ENCODE peak calls at places on chromosome 11, in four cellular contexts. M, A, R and N are unnamed samples.

GRCh38 chr11:64203421-64204079 is 3.0 kb upstream of the FERMT3 start:
- DNase-seq in M (no peak), A (no peak), R (no peak), N (no peak)

GRCh38 chr11:93737904-93738612 is 3.2 kb downstream of the TAF1D start:
- DNase-seq in M (no peak), A (no peak), R (no peak), N (no peak)

GRCh38 chr11:94799726-94800125 is 31.6 kb downstream of the AMOTL1 start:
- DNase-seq in M (no peak), A (no peak), R (no peak), N (no peak)

GRCh38 chr11:14423633-14424032 is 64.7 kb upstream of the RRAS2 start:
- DNase-seq in M (no peak), A (no peak), R (no peak), N (no peak)

GRCh38 chr11:86408845-86409244 is 34.2 kb downstream of the CCDC81 start:
- DNase-seq in M (no peak), A (no peak), R (no peak), N (no peak)

GRCh38 chr11:62974848-62975522 is 9.8 kb downstream of the SLC22A6 start:
- DNase-seq in M (no peak), A (peak; percentile 59), R (peak; percentile 67), N (peak; percentile 76)

GRCh38 chr11:131683131-131683530 is 312.7 kb downstream of the NTM start:
- DNase-seq in M (no peak), A (no peak), R (peak; percentile 35), N (peak; percentile 5)

GRCh38 chr11:84316866-84317560 is 1030.8 kb upstream of the CCDC90B start:
- DNase-seq in M (peak; percentile 21), A (peak; percentile 33), R (no peak), N (no peak)

GRCh38 chr11:60477035-60477445 is 15.5 kb upstream of the MS4A12 start:
- DNase-seq in M (no peak), A (no peak), R (no peak), N (no peak)

GRCh38 chr11:35458846-35459245 is 39.5 kb upstream of the SLC1A2 start:
- DNase-seq in M (no peak), A (no peak), R (no peak), N (no peak)

GRCh38 chr11:116955949-116956348 is 118.5 kb upstream of the APOA1 start:
- DNase-seq in M (no peak), A (peak; percentile 65), R (no peak), N (no peak)

GRCh38 chr11:67351275-67352005 is 1.9 kb downstream of the POLD4 start:
- DNase-seq in M (no peak), A (peak; percentile 87), R (peak; percentile 76), N (peak; percentile 78)

GRCh38 chr11:46381046-46381835 is at the start of gene MDK:
- DNase-seq in M (peak; percentile 75), A (peak; percentile 81), R (peak; percentile 83), N (peak; percentile 73)

GRCh38 chr11:131195801-131196517 is 174.5 kb upstream of the NTM start:
- DNase-seq in M (no peak), A (no peak), R (no peak), N (no peak)

GRCh38 chr11:125110506-125110905 is 920 bp downstream of the TMEM218 start:
- DNase-seq in M (no peak), A (peak; percentile 88), R (no peak), N (no peak)

GRCh38 chr11:87423161-87423560 is 385.4 kb downstream of the TMEM135 start:
- DNase-seq in M (no peak), A (peak; percentile 82), R (no peak), N (no peak)

GRCh38 chr11:120068114-120068573 is 69.8 kb downstream of the TRIM29 start:
- DNase-seq in M (no peak), A (no peak), R (peak; percentile 29), N (peak; percentile 15)

GRCh38 chr11:74726547-74727182 is 4.6 kb downstream of the CHRDL2 start:
- DNase-seq in M (peak; percentile 59), A (peak; percentile 75), R (peak; percentile 80), N (peak; percentile 82)

GRCh38 chr11:77069969-77070582 is 3.3 kb downstream of the CAPN5 start:
- DNase-seq in M (no peak), A (no peak), R (no peak), N (peak; percentile 21)

GRCh38 chr11:133897331-133897650 is 52.0 kb upstream of the SPATA19 start:
- DNase-seq in M (no peak), A (no peak), R (peak; percentile 22), N (peak; percentile 19)

GRCh38 chr11:57792060-57792541 is 30.5 kb downstream of the CTNND1 start:
- DNase-seq in M (no peak), A (no peak), R (no peak), N (no peak)

GRCh38 chr11:113615098-113615497 is 91.0 kb downstream of the TMPRSS5 start:
- DNase-seq in M (no peak), A (peak; percentile 44), R (no peak), N (no peak)

GRCh38 chr11:73506038-73506437 is 91.9 kb downstream of the FAM168A start:
- DNase-seq in M (no peak), A (no peak), R (no peak), N (no peak)

GRCh38 chr11:119567667-119568582 is 145.0 kb upstream of the THY1 start:
- DNase-seq in M (no peak), A (peak; percentile 74), R (no peak), N (no peak)

GRCh38 chr11:67379061-67380058 is 6.0 kb upstream of the CLCF1 start:
- DNase-seq in M (no peak), A (no peak), R (no peak), N (no peak)

GRCh38 chr11:112655386-112655785 is 305.8 kb upstream of the NCAM1 start:
- DNase-seq in M (no peak), A (peak; percentile 3), R (no peak), N (no peak)

GRCh38 chr11:93049740-93050139 is 80.3 kb downstream of the MTNR1B start:
- DNase-seq in M (no peak), A (no peak), R (no peak), N (no peak)

DNA sequence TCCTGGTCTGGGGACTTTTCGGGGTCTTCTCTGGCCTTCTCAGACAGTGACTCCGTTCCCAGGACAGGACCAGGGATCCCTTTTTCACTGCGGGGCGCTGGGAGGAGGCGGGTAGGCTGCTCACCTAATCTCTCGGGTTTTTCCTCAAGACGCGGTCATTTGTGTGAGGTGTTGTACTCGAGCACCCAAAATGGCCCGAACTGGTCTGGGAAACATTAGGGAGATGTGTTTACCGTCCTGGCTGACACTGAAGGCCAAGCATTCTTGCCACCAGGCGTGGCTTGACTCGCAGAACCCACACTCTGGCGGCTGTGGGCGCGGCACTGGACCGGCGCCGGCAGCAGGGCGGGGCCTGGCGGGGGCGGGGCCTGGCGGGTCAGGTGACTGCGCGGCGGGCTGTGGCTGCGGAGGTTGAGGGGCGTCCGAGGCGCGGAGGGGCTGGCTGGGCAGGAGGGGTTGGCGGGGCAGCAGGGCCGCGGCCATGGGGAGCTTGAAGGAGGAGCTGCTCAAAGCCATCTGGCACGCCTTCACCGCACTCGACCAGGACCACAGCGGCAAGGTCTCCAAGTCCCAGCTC is at the start of gene SWAP70:
- DNase-seq in M (peak; percentile 80), A (peak; percentile 96), R (peak; percentile 96), N (peak; percentile 95)
- H2AK5ac ChIP-seq in M (peak within 1 kb of the TSS; percentile 5), A (no peak within 1 kb of the TSS), R (no peak within 1 kb of the TSS), N (no peak within 1 kb of the TSS)

DNA sequence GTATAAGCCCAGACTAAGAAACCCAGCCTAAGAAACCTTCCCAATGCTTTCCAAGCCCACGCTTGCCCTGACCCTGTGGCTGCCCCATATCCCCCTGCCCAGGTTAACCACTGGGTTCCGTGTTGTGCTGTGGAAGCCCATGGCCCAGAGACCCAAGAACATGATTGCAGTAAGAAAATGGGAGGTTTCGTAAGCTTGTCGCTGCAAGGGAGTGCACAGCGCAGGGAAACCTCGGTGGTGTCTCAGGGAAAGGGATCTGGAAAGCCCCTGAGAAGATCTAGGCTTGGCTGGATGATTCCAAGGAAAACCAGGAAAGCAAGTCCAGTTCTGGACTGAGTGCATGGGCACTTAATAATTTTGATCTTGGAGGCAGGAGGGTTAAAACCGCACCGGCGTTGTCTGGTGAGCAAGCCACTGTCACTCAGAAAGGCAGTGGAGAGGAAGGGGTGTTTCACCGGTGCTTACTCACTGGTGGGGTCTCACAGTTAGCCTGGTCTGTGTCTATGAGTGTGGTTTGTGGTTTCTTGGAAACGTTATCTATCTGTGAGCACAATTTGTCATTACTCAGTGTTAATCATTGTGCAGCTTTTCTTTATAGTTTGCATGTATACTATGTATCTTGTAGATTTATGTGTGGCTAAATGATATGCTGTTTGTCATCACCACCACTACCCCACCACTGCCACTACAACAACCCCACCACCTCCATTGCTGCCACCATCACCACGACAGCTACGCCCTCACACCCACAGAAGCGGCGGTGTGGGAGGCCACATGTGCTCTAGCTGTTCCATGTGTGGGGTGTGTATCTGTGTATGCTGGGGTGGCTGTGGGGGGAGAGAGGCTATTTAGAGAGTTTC is 53.3 kb upstream of the PRDM11 start:
- DNase-seq in M (no peak), A (no peak), R (no peak), N (peak; percentile 18)
- H2AK5ac ChIP-seq in M (peak overlapping the region; percentile 31), A (no peak overlapping the region), R (peak overlapping the region; percentile 93), N (no peak overlapping the region)

GRCh38 chr11:65787649-65788622 is 1.1 kb downstream of the OVOL1 start:
- DNase-seq in M (no peak), A (peak; percentile 66), R (peak; percentile 80), N (peak; percentile 86)

GRCh38 chr11:65786008-65786785 is 666 bp upstream of the OVOL1 start:
- DNase-seq in M (no peak), A (no peak), R (peak; percentile 82), N (peak; percentile 39)

GRCh38 chr11:65788801-65789200 is 1.9 kb downstream of the OVOL1 start:
- DNase-seq in M (no peak), A (no peak), R (no peak), N (peak; percentile 27)

GRCh38 chr11:65785329-65786007 is 1.4 kb upstream of the OVOL1 start:
- DNase-seq in M (no peak), A (no peak), R (no peak), N (peak; percentile 28)

DNA sequence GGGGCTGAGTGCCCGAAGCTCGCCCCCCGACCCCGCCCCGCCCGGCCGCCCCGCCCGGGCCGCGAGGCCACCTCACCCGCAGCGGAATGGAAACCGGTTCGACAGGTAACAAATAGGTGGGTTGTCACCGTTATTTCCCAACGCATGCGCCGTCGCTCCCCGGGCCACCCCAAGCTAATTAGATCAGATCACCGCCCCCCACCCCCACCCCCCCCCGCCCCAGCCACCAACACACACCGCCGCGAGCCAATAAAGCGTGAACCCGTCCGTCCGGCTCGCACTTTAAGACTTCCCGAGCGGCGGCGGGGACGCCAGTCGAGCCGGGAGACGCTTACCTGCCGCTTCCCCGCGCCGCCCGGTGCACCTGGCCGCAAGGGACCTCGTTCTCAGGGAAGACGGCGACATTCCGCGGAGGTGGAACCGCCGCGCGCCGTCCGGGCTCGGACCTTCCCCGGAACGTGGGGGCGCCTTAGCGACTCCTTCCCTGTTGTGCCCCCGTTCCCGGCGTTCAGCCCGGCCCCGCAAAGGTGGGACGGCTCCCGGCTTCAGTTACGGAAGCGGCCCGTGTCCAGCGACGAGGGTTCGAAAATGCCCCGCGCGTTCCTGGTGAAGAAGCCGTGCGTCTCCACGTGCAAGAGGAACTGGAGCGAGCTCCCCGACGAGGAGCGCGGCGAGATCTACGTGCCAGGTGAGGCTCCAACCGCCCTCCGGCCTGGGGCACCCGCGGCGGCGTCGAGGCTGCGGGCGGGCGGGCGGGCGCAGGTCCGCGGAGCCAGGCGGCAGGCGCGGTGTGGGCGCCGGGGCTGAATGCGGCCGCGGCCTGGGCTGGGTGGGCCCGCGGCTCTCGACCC is at the start of gene OVOL1:
- DNase-seq in M (no peak), A (peak; percentile 67), R (peak; percentile 76), N (peak; percentile 88)
- H2AK5ac ChIP-seq in M (peak within 1 kb of the TSS; percentile 73), A (no peak within 1 kb of the TSS), R (no peak within 1 kb of the TSS), N (no peak within 1 kb of the TSS)

GRCh38 chr11:1847006-1847735 is 5.7 kb upstream of the LSP1 start:
- DNase-seq in M (no peak), A (no peak), R (no peak), N (no peak)
- H2AK5ac ChIP-seq in M (peak overlapping the region; percentile 96), A (no peak overlapping the region), R (no peak overlapping the region), N (no peak overlapping the region)